ENCODE peak calls at places on chromosomes 2 and 18, in nine cellular contexts. One of them, this sample, is unnamed.

GRCh38 chr2:381181-381580 is 93.3 kb upstream of the ALKAL2 start:
- DNase-seq in substantia nigra: no peak
- DNase-seq in naive B cell: no peak
- DNase-seq in adipocyte: no peak
- DNase-seq in activated T-cell treated with anti-CD3 and anti-CD28 coated beads, Interleukin-2, amount 50 U/mL, for 1 hour: no peak
- DNase-seq in A549: no peak
- DNase-seq in stimulated activated CD8-positive, alpha-beta memory T cell treated with anti-CD3 and anti-CD28 coated beads, Interleukin-7, amount 100 ng/mL, for 48 hours: no peak
- DNase-seq in GM23338: no peak
- DNase-seq in GF-D8: no peak
- DNase-seq in this sample: no peak

GRCh38 chr2:175981546-175981945 is 20.5 kb downstream of the LNPK start:
- DNase-seq in substantia nigra: no peak
- DNase-seq in naive B cell: no peak
- DNase-seq in adipocyte: no peak
- DNase-seq in activated T-cell treated with anti-CD3 and anti-CD28 coated beads, Interleukin-2, amount 50 U/mL, for 1 hour: no peak
- DNase-seq in A549: no peak
- DNase-seq in stimulated activated CD8-positive, alpha-beta memory T cell treated with anti-CD3 and anti-CD28 coated beads, Interleukin-7, amount 100 ng/mL, for 48 hours: no peak
- DNase-seq in GM23338: peak
- DNase-seq in GF-D8: no peak
- DNase-seq in this sample: no peak

GRCh38 chr18:55322176-55322735 is 265.7 kb downstream of the TCF4 start:
- DNase-seq in substantia nigra: peak
- DNase-seq in naive B cell: peak
- DNase-seq in adipocyte: peak
- DNase-seq in activated T-cell treated with anti-CD3 and anti-CD28 coated beads, Interleukin-2, amount 50 U/mL, for 1 hour: no peak
- DNase-seq in A549: peak
- DNase-seq in stimulated activated CD8-positive, alpha-beta memory T cell treated with anti-CD3 and anti-CD28 coated beads, Interleukin-7, amount 100 ng/mL, for 48 hours: no peak
- DNase-seq in GM23338: peak
- DNase-seq in GF-D8: peak
- DNase-seq in this sample: peak

GRCh38 chr2:62506421-62506750 is 391 bp upstream of the TMEM17 start:
- DNase-seq in substantia nigra: no peak
- DNase-seq in naive B cell: no peak
- DNase-seq in adipocyte: no peak
- DNase-seq in activated T-cell treated with anti-CD3 and anti-CD28 coated beads, Interleukin-2, amount 50 U/mL, for 1 hour: no peak
- DNase-seq in A549: peak
- DNase-seq in stimulated activated CD8-positive, alpha-beta memory T cell treated with anti-CD3 and anti-CD28 coated beads, Interleukin-7, amount 100 ng/mL, for 48 hours: no peak
- DNase-seq in GM23338: no peak
- DNase-seq in GF-D8: no peak
- DNase-seq in this sample: no peak

GRCh38 chr18:29078272-29078671 is 901.3 kb upstream of the CDH2 start:
- DNase-seq in substantia nigra: no peak
- DNase-seq in naive B cell: no peak
- DNase-seq in adipocyte: no peak
- DNase-seq in activated T-cell treated with anti-CD3 and anti-CD28 coated beads, Interleukin-2, amount 50 U/mL, for 1 hour: no peak
- DNase-seq in A549: no peak
- DNase-seq in stimulated activated CD8-positive, alpha-beta memory T cell treated with anti-CD3 and anti-CD28 coated beads, Interleukin-7, amount 100 ng/mL, for 48 hours: no peak
- DNase-seq in GM23338: no peak
- DNase-seq in GF-D8: no peak
- DNase-seq in this sample: no peak

GRCh38 chr2:233384811-233385488 is 30.7 kb downstream of the DGKD start:
- DNase-seq in substantia nigra: peak
- DNase-seq in naive B cell: no peak
- DNase-seq in adipocyte: no peak
- DNase-seq in activated T-cell treated with anti-CD3 and anti-CD28 coated beads, Interleukin-2, amount 50 U/mL, for 1 hour: no peak
- DNase-seq in A549: no peak
- DNase-seq in stimulated activated CD8-positive, alpha-beta memory T cell treated with anti-CD3 and anti-CD28 coated beads, Interleukin-7, amount 100 ng/mL, for 48 hours: no peak
- DNase-seq in GM23338: no peak
- DNase-seq in GF-D8: no peak
- DNase-seq in this sample: no peak

GRCh38 chr2:8889978-8890377 is 52.6 kb upstream of the KIDINS220 start:
- DNase-seq in substantia nigra: no peak
- DNase-seq in naive B cell: no peak
- DNase-seq in adipocyte: no peak
- DNase-seq in activated T-cell treated with anti-CD3 and anti-CD28 coated beads, Interleukin-2, amount 50 U/mL, for 1 hour: no peak
- DNase-seq in A549: no peak
- DNase-seq in stimulated activated CD8-positive, alpha-beta memory T cell treated with anti-CD3 and anti-CD28 coated beads, Interleukin-7, amount 100 ng/mL, for 48 hours: no peak
- DNase-seq in GM23338: no peak
- DNase-seq in GF-D8: no peak
- DNase-seq in this sample: no peak

GRCh38 chr2:65361623-65362022 is 70.8 kb downstream of the SPRED2 start:
- DNase-seq in substantia nigra: no peak
- DNase-seq in naive B cell: no peak
- DNase-seq in adipocyte: no peak
- DNase-seq in activated T-cell treated with anti-CD3 and anti-CD28 coated beads, Interleukin-2, amount 50 U/mL, for 1 hour: no peak
- DNase-seq in A549: no peak
- DNase-seq in stimulated activated CD8-positive, alpha-beta memory T cell treated with anti-CD3 and anti-CD28 coated beads, Interleukin-7, amount 100 ng/mL, for 48 hours: no peak
- DNase-seq in GM23338: no peak
- DNase-seq in GF-D8: no peak
- DNase-seq in this sample: no peak

GRCh38 chr2:201139836-201140599 is 24.1 kb downstream of the CFLAR start:
- DNase-seq in substantia nigra: no peak
- DNase-seq in naive B cell: no peak
- DNase-seq in adipocyte: no peak
- DNase-seq in activated T-cell treated with anti-CD3 and anti-CD28 coated beads, Interleukin-2, amount 50 U/mL, for 1 hour: no peak
- DNase-seq in A549: no peak
- DNase-seq in stimulated activated CD8-positive, alpha-beta memory T cell treated with anti-CD3 and anti-CD28 coated beads, Interleukin-7, amount 100 ng/mL, for 48 hours: no peak
- DNase-seq in GM23338: peak
- DNase-seq in GF-D8: no peak
- DNase-seq in this sample: no peak

GRCh38 chr2:68234405-68234804 is 17.9 kb downstream of the PPP3R1 start:
- DNase-seq in substantia nigra: no peak
- DNase-seq in naive B cell: no peak
- DNase-seq in adipocyte: no peak
- DNase-seq in activated T-cell treated with anti-CD3 and anti-CD28 coated beads, Interleukin-2, amount 50 U/mL, for 1 hour: no peak
- DNase-seq in A549: no peak
- DNase-seq in stimulated activated CD8-positive, alpha-beta memory T cell treated with anti-CD3 and anti-CD28 coated beads, Interleukin-7, amount 100 ng/mL, for 48 hours: no peak
- DNase-seq in GM23338: no peak
- DNase-seq in GF-D8: no peak
- DNase-seq in this sample: no peak

GRCh38 chr2:178946494-178946893 is 103.4 kb downstream of the CCDC141 start:
- DNase-seq in substantia nigra: no peak
- DNase-seq in naive B cell: no peak
- DNase-seq in adipocyte: no peak
- DNase-seq in activated T-cell treated with anti-CD3 and anti-CD28 coated beads, Interleukin-2, amount 50 U/mL, for 1 hour: no peak
- DNase-seq in A549: no peak
- DNase-seq in stimulated activated CD8-positive, alpha-beta memory T cell treated with anti-CD3 and anti-CD28 coated beads, Interleukin-7, amount 100 ng/mL, for 48 hours: no peak
- DNase-seq in GM23338: no peak
- DNase-seq in GF-D8: no peak
- DNase-seq in this sample: no peak

GRCh38 chr2:145918951-145919350 is 1399.0 kb upstream of the ZEB2 start:
- DNase-seq in substantia nigra: no peak
- DNase-seq in naive B cell: no peak
- DNase-seq in adipocyte: no peak
- DNase-seq in activated T-cell treated with anti-CD3 and anti-CD28 coated beads, Interleukin-2, amount 50 U/mL, for 1 hour: no peak
- DNase-seq in A549: no peak
- DNase-seq in stimulated activated CD8-positive, alpha-beta memory T cell treated with anti-CD3 and anti-CD28 coated beads, Interleukin-7, amount 100 ng/mL, for 48 hours: no peak
- DNase-seq in GM23338: no peak
- DNase-seq in GF-D8: no peak
- DNase-seq in this sample: no peak

GRCh38 chr2:101630224-101630949 is 67.1 kb upstream of the MAP4K4 start:
- DNase-seq in substantia nigra: no peak
- DNase-seq in naive B cell: no peak
- DNase-seq in adipocyte: no peak
- DNase-seq in activated T-cell treated with anti-CD3 and anti-CD28 coated beads, Interleukin-2, amount 50 U/mL, for 1 hour: no peak
- DNase-seq in A549: no peak
- DNase-seq in stimulated activated CD8-positive, alpha-beta memory T cell treated with anti-CD3 and anti-CD28 coated beads, Interleukin-7, amount 100 ng/mL, for 48 hours: no peak
- DNase-seq in GM23338: no peak
- DNase-seq in GF-D8: no peak
- DNase-seq in this sample: no peak

GRCh38 chr18:53819671-53820070 is 404.8 kb downstream of the MBD2 start:
- DNase-seq in substantia nigra: no peak
- DNase-seq in naive B cell: no peak
- DNase-seq in adipocyte: no peak
- DNase-seq in activated T-cell treated with anti-CD3 and anti-CD28 coated beads, Interleukin-2, amount 50 U/mL, for 1 hour: no peak
- DNase-seq in A549: no peak
- DNase-seq in stimulated activated CD8-positive, alpha-beta memory T cell treated with anti-CD3 and anti-CD28 coated beads, Interleukin-7, amount 100 ng/mL, for 48 hours: no peak
- DNase-seq in GM23338: no peak
- DNase-seq in GF-D8: no peak
- DNase-seq in this sample: no peak

GRCh38 chr2:57373530-57373929 is 673.1 kb upstream of the VRK2 start:
- DNase-seq in substantia nigra: no peak
- DNase-seq in naive B cell: no peak
- DNase-seq in adipocyte: peak
- DNase-seq in activated T-cell treated with anti-CD3 and anti-CD28 coated beads, Interleukin-2, amount 50 U/mL, for 1 hour: no peak
- DNase-seq in A549: no peak
- DNase-seq in stimulated activated CD8-positive, alpha-beta memory T cell treated with anti-CD3 and anti-CD28 coated beads, Interleukin-7, amount 100 ng/mL, for 48 hours: no peak
- DNase-seq in GM23338: no peak
- DNase-seq in GF-D8: no peak
- DNase-seq in this sample: no peak

GRCh38 chr2:217691920-217692666 is 310.7 kb downstream of the TNS1 start:
- DNase-seq in substantia nigra: no peak
- DNase-seq in naive B cell: no peak
- DNase-seq in adipocyte: peak
- DNase-seq in activated T-cell treated with anti-CD3 and anti-CD28 coated beads, Interleukin-2, amount 50 U/mL, for 1 hour: no peak
- DNase-seq in A549: no peak
- DNase-seq in stimulated activated CD8-positive, alpha-beta memory T cell treated with anti-CD3 and anti-CD28 coated beads, Interleukin-7, amount 100 ng/mL, for 48 hours: no peak
- DNase-seq in GM23338: no peak
- DNase-seq in GF-D8: no peak
- DNase-seq in this sample: no peak

GRCh38 chr2:70596739-70597138 is 43.1 kb upstream of the TGFA start:
- DNase-seq in substantia nigra: no peak
- DNase-seq in naive B cell: no peak
- DNase-seq in adipocyte: no peak
- DNase-seq in activated T-cell treated with anti-CD3 and anti-CD28 coated beads, Interleukin-2, amount 50 U/mL, for 1 hour: no peak
- DNase-seq in A549: no peak
- DNase-seq in stimulated activated CD8-positive, alpha-beta memory T cell treated with anti-CD3 and anti-CD28 coated beads, Interleukin-7, amount 100 ng/mL, for 48 hours: no peak
- DNase-seq in GM23338: no peak
- DNase-seq in GF-D8: no peak
- DNase-seq in this sample: no peak

GRCh38 chr18:59189746-59190145 is 30.2 kb upstream of the GRP start:
- DNase-seq in substantia nigra: no peak
- DNase-seq in naive B cell: no peak
- DNase-seq in adipocyte: no peak
- DNase-seq in activated T-cell treated with anti-CD3 and anti-CD28 coated beads, Interleukin-2, amount 50 U/mL, for 1 hour: no peak
- DNase-seq in A549: no peak
- DNase-seq in stimulated activated CD8-positive, alpha-beta memory T cell treated with anti-CD3 and anti-CD28 coated beads, Interleukin-7, amount 100 ng/mL, for 48 hours: no peak
- DNase-seq in GM23338: no peak
- DNase-seq in GF-D8: no peak
- DNase-seq in this sample: no peak

GRCh38 chr2:190182071-190182524 is 119.6 kb upstream of the MSTN start:
- DNase-seq in substantia nigra: no peak
- DNase-seq in naive B cell: peak
- DNase-seq in adipocyte: no peak
- DNase-seq in activated T-cell treated with anti-CD3 and anti-CD28 coated beads, Interleukin-2, amount 50 U/mL, for 1 hour: no peak
- DNase-seq in A549: no peak
- DNase-seq in stimulated activated CD8-positive, alpha-beta memory T cell treated with anti-CD3 and anti-CD28 coated beads, Interleukin-7, amount 100 ng/mL, for 48 hours: no peak
- DNase-seq in GM23338: no peak
- DNase-seq in GF-D8: no peak
- DNase-seq in this sample: no peak